ENCODE peak calls at places on chromosomes 13 and 19, in ten cellular contexts. W is GM23248; H is CD4-positive, CD25-positive, alpha-beta regulatory T cell; G is transverse colon; Y is left lung; B is IMR-90; K is suprapubic skin; F is left ventricle myocardium inferior; L is HAP-1; E is upper lobe of right lung. T is an unnamed sample.

GRCh38 chr19:48565090-48565489 is 13.1 kb downstream of the SULT2B1 start:
- DNase-seq in W (peak; percentile 76), H (no peak), G (no peak), Y (no peak), B (peak; percentile 83), K (no peak), F (no peak), L (peak; percentile 81), E (no peak), T (no peak)

GRCh38 chr19:51091895-51092873 is 9.5 kb upstream of the KLK14 start:
- DNase-seq in W (no peak), H (no peak), G (no peak), Y (no peak), B (no peak), K (no peak), F (no peak), L (no peak), E (no peak), T (no peak)

GRCh38 chr19:49588370-49589122 is 2.4 kb upstream of the PRR12 start:
- DNase-seq in W (no peak), H (peak; percentile 49), G (no peak), Y (no peak), B (no peak), K (no peak), F (no peak), L (no peak), E (no peak), T (no peak)

GRCh38 chr19:461664-462551 is 1.1 kb upstream of the SHC2 start:
- DNase-seq in W (peak; percentile 12), H (no peak), G (peak; percentile 67), Y (no peak), B (no peak), K (no peak), F (peak; percentile 33), L (peak; percentile 83), E (peak; percentile 76), T (no peak)

GRCh38 chr13:51707468-51707867 is 96.5 kb downstream of the DHRS12 start:
- DNase-seq in W (no peak), H (no peak), G (no peak), Y (no peak), B (no peak), K (no peak), F (no peak), L (no peak), E (no peak), T (no peak)

GRCh38 chr19:32189956-32190706 is 155.3 kb upstream of the ZNF507 start:
- DNase-seq in W (no peak), H (no peak), G (no peak), Y (no peak), B (no peak), K (no peak), F (no peak), L (no peak), E (no peak), T (no peak)

GRCh38 chr19:27392027-27392632 is 1820.8 kb downstream of the UQCRFS1 start:
- DNase-seq in W (no peak), H (no peak), G (no peak), Y (peak; percentile 20), B (no peak), K (peak; percentile 30), F (peak; percentile 3), L (no peak), E (peak; percentile 22), T (peak; percentile 50)

GRCh38 chr19:3073931-3074595 is 11.8 kb upstream of the TLE5 start:
- DNase-seq in W (peak; percentile 40), H (no peak), G (peak; percentile 28), Y (no peak), B (no peak), K (no peak), F (no peak), L (no peak), E (no peak), T (no peak)

GRCh38 chr13:109759609-109760008 is 26.8 kb downstream of the IRS2 start:
- DNase-seq in W (no peak), H (no peak), G (no peak), Y (no peak), B (no peak), K (no peak), F (no peak), L (no peak), E (no peak), T (no peak)

GRCh38 chr13:109758937-109759480 is 27.4 kb downstream of the IRS2 start:
- DNase-seq in W (no peak), H (no peak), G (no peak), Y (no peak), B (no peak), K (no peak), F (no peak), L (no peak), E (no peak), T (no peak)

GRCh38 chr13:109761695-109762094 is 24.7 kb downstream of the IRS2 start:
- DNase-seq in W (no peak), H (no peak), G (no peak), Y (no peak), B (no peak), K (no peak), F (no peak), L (no peak), E (no peak), T (no peak)

GRCh38 chr13:109760951-109761350 is 25.4 kb downstream of the IRS2 start:
- DNase-seq in W (no peak), H (no peak), G (no peak), Y (no peak), B (no peak), K (no peak), F (no peak), L (no peak), E (no peak), T (no peak)

DNA sequence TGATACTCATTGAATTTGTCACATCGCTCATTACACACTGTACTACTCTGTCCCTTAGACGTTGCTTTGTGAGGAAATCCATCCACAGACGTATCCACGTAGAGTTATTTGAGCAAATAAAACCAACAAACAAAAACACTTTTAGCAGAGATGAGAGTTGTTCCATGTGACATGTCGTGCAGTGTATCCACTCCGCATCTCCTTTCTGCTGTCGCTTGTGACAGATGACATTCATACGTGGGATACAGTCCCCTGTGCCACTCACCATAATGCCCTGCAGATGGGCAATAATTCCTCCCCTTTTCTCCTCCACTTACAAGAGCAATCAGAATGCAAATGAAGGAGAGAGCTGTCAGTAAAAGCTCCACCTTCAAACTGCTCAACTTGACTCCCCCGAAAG is 26.0 kb downstream of the IRS2 start:
- DNase-seq in W (no peak), H (no peak), G (no peak), Y (no peak), B (no peak), K (no peak), F (no peak), L (no peak), E (no peak), T (no peak)
- H3K4me1 ChIP-seq in W (no peaks in the 10 kb centered on the region), H (peaks cover 3% of the 10 kb centered on the region), G (no peaks in the 10 kb centered on the region), Y (peaks cover 20% of the 10 kb centered on the region), B (no peaks in the 10 kb centered on the region), K (peaks cover 23% of the 10 kb centered on the region), F (peaks cover 68% of the 10 kb centered on the region), L (no peaks in the 10 kb centered on the region), E (peaks cover 9% of the 10 kb centered on the region), T (no peaks in the 10 kb centered on the region)

GRCh38 chr13:111210082-111210481 is 95.0 kb downstream of the ARHGEF7 start:
- DNase-seq in W (no peak), H (no peak), G (no peak), Y (no peak), B (no peak), K (no peak), F (no peak), L (no peak), E (no peak), T (no peak)

GRCh38 chr13:111211789-111212516 is 96.8 kb downstream of the ARHGEF7 start:
- DNase-seq in W (no peak), H (no peak), G (no peak), Y (no peak), B (peak; percentile 33), K (no peak), F (no peak), L (no peak), E (no peak), T (peak; percentile 63)

GRCh38 chr13:111209613-111210012 is 94.5 kb downstream of the ARHGEF7 start:
- DNase-seq in W (no peak), H (no peak), G (no peak), Y (no peak), B (no peak), K (no peak), F (no peak), L (no peak), E (no peak), T (no peak)

GRCh38 chr13:111210945-111211469 is 95.9 kb downstream of the ARHGEF7 start:
- DNase-seq in W (no peak), H (no peak), G (no peak), Y (no peak), B (no peak), K (no peak), F (no peak), L (no peak), E (no peak), T (peak; percentile 38)

DNA sequence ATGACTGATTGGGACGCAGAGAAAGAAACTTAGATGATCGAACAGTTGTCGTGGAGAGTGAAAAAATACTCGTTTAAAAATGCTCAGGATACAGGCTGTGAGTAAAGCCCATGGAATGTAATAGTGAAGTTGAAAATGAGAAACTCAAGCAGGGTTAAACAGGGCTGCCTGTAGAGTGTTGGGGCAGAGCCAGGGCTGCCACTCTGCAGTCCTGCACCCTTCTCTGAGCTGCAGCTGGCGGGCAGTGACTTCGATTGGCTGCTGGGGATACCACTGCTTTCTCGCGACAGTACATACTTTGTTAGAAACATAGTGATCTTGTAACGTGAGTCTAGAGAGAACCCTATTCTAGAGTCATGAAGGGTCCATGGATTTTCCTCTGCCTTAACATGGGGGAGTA is 95.4 kb downstream of the ARHGEF7 start:
- DNase-seq in W (peak; percentile 83), H (no peak), G (no peak), Y (peak; percentile 75), B (peak; percentile 91), K (no peak), F (peak; percentile 48), L (no peak), E (peak; percentile 81), T (no peak)
- H3K4me1 ChIP-seq in W (peaks cover 32% of the 10 kb centered on the region), H (no peaks in the 10 kb centered on the region), G (no peaks in the 10 kb centered on the region), Y (peaks cover 49% of the 10 kb centered on the region), B (peaks cover 16% of the 10 kb centered on the region), K (peaks cover 35% of the 10 kb centered on the region), F (peaks cover 97% of the 10 kb centered on the region), L (no peaks in the 10 kb centered on the region), E (peaks cover 38% of the 10 kb centered on the region), T (peaks cover 4% of the 10 kb centered on the region)

GRCh38 chr19:46902402-46902766 is 41.6 kb downstream of the ARHGAP35 start:
- DNase-seq in W (peak; percentile 60), H (no peak), G (no peak), Y (no peak), B (peak; percentile 31), K (peak; percentile 40), F (no peak), L (no peak), E (no peak), T (no peak)

GRCh38 chr19:46904114-46905060 is 43.6 kb downstream of the ARHGAP35 start:
- DNase-seq in W (peak; percentile 82), H (no peak), G (no peak), Y (no peak), B (peak; percentile 71), K (peak; percentile 53), F (peak; percentile 36), L (no peak), E (no peak), T (no peak)

GRCh38 chr19:46906221-46906620 is 45.4 kb downstream of the ARHGAP35 start:
- DNase-seq in W (no peak), H (no peak), G (no peak), Y (no peak), B (no peak), K (peak; percentile 5), F (no peak), L (no peak), E (no peak), T (no peak)

GRCh38 chr19:46901701-46902401 is 41.1 kb downstream of the ARHGAP35 start:
- DNase-seq in W (peak; percentile 51), H (no peak), G (no peak), Y (no peak), B (peak; percentile 37), K (no peak), F (no peak), L (no peak), E (no peak), T (no peak)

GRCh38 chr19:46903458-46903857 is 42.7 kb downstream of the ARHGAP35 start:
- DNase-seq in W (no peak), H (no peak), G (no peak), Y (no peak), B (no peak), K (no peak), F (no peak), L (no peak), E (no peak), T (no peak)
- H3K4me1 ChIP-seq in W (peaks cover 53% of the 10 kb centered on the region), H (peaks cover 23% of the 10 kb centered on the region), G (peaks cover 17% of the 10 kb centered on the region), Y (peaks cover 34% of the 10 kb centered on the region), B (peaks cover 29% of the 10 kb centered on the region), K (peaks cover 65% of the 10 kb centered on the region), F (peaks cover 92% of the 10 kb centered on the region), L (peaks cover 9% of the 10 kb centered on the region), E (peaks cover 45% of the 10 kb centered on the region), T (no peaks in the 10 kb centered on the region)

GRCh38 chr13:44307255-44307654 is 66.4 kb upstream of the SERP2 start:
- DNase-seq in W (no peak), H (no peak), G (no peak), Y (no peak), B (peak; percentile 38), K (no peak), F (no peak), L (peak; percentile 20), E (no peak), T (no peak)
- H3K4me1 ChIP-seq in W (peaks cover 12% of the 10 kb centered on the region), H (no peaks in the 10 kb centered on the region), G (peaks cover 51% of the 10 kb centered on the region), Y (peaks cover 29% of the 10 kb centered on the region), B (peaks cover 22% of the 10 kb centered on the region), K (peaks cover 66% of the 10 kb centered on the region), F (peaks cover 76% of the 10 kb centered on the region), L (peaks cover 23% of the 10 kb centered on the region), E (peaks cover 18% of the 10 kb centered on the region), T (peaks cover 29% of the 10 kb centered on the region)